ENCODE peak calls at places on chromosomes 5 and 9, in six cellular contexts. M, P, Z, Y, B and C are unnamed samples.
A peak's percentile ranks its signal among the peaks of the same experiment; 100 is the strongest.

GRCh38 chr5:143752165-143752564 is 59.8 kb upstream of the HMHB1 start:
- DNase-seq in P (no peak), M (no peak), Y (no peak), B (no peak), Z (no peak), C (peak; percentile 52)

GRCh38 chr9:761155-761792 is 80.2 kb upstream of the DMRT1 start:
- DNase-seq in Y (no peak), P (no peak), M (no peak), Z (peak; percentile 48), B (peak; percentile 84), C (no peak)

GRCh38 chr5:147040856-147041255 is 162.3 kb upstream of the PPP2R2B start:
- DNase-seq in Y (peak; percentile 62), P (no peak), Z (no peak), B (no peak), M (no peak), C (no peak)

GRCh38 chr9:78298046-78298511 is 1.2 kb downstream of the PSAT1 start:
- DNase-seq in Z (no peak), Y (peak; percentile 73), M (no peak), P (no peak), B (no peak), C (no peak)

GRCh38 chr5:172958268-172959046 is 767 bp upstream of the RPL26L1 start:
- DNase-seq in P (no peak), Z (peak; percentile 41), Y (peak; percentile 94), M (peak; percentile 57), B (peak; percentile 44), C (peak; percentile 82)

GRCh38 chr5:76207122-76207521 is 123.9 kb downstream of the SV2C start:
- DNase-seq in M (no peak), B (no peak), Y (no peak), Z (no peak), P (no peak), C (no peak)

GRCh38 chr9:118276784-118277183 is 572.6 kb downstream of the TLR4 start:
- DNase-seq in Z (no peak), P (no peak), Y (no peak), M (no peak), B (no peak), C (no peak)

GRCh38 chr9:99231708-99232107 is 9.6 kb downstream of the SEC61B start:
- DNase-seq in M (no peak), B (no peak), P (no peak), Z (peak; percentile 11), Y (peak; percentile 70), C (no peak)

GRCh38 chr9:110197330-110198187 is 10.4 kb downstream of the C9orf152 start:
- DNase-seq in P (no peak), B (no peak), Z (no peak), M (no peak), Y (no peak), C (no peak)

GRCh38 chr9:93510041-93510440 is 56.7 kb upstream of the FAM120AOS start:
- DNase-seq in B (no peak), M (no peak), P (no peak), Z (no peak), Y (no peak), C (no peak)

GRCh38 chr9:17134843-17135577 is at the start of gene CNTLN:
- DNase-seq in Y (peak; percentile 97), M (peak; percentile 82), P (no peak), Z (peak; percentile 85), B (peak; percentile 69), C (peak; percentile 93)
- TF ChIP-seq CTCF in Y (no peak), M (no peak), P (no peak), Z (no peak), B (no peak), C (no peak)

DNA sequence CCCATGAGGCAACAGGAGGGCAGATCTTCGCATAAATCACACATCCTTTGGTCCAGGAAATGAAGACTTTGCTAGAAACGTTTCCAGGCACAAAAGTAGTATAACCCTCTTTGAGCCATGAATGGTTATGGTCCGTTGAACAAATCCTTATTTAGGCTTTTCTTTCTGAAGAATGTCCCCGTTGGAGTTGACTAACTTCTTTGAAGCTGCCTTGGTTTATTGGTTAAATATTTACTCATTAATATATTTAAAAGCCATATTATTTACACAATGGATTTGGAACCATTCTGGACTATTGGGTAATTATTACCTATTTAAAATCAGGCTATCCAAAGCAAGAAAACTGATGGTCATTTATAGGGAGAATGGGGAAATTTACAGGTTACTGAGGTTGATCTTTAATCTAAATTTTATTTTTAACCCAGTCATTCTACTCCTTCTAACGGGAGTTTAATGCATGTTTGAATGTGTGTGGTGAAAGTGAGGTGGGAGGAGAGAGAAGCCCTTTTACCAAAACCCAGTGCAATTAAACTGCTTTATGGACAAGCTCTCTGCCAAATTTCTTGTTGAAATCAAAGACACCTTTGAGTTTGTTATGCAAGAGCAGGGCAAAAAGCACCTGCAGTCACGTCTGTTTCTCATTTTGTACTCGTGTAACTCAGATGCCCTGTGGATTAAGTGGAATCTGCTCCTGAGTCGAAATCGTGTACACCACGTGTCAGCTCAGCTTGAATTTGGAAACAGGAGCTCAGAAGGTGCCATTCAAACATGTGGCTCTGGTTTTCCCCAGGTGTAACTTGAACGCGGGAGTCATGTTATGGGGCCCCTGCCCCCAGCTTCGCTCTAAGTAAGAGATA is 347.4 kb upstream of the SLC30A5 start:
- DNase-seq in M (no peak), Y (no peak), P (no peak), Z (no peak), B (no peak), C (no peak)
- H3K4me3 ChIP-seq in M (no peak overlapping the region), Y (no peak overlapping the region), P (no peak overlapping the region), Z (no peak overlapping the region), B (no peak overlapping the region), C (no peak overlapping the region)

GRCh38 chr9:131636593-131636992 is 91.3 kb downstream of the PRRT1B start:
- DNase-seq in M (no peak), P (no peak), B (no peak), Y (no peak), Z (no peak), C (no peak)

GRCh38 chr9:131641618-131642495 is 96.5 kb downstream of the PRRT1B start:
- DNase-seq in B (no peak), M (no peak), Z (no peak), Y (no peak), P (no peak), C (no peak)

GRCh38 chr9:131642496-131643083 is 97.3 kb downstream of the PRRT1B start:
- DNase-seq in B (no peak), Y (no peak), P (no peak), Z (no peak), M (no peak), C (no peak)

GRCh38 chr9:131639771-131640437 is 94.6 kb downstream of the PRRT1B start:
- DNase-seq in B (peak; percentile 59), Z (no peak), M (no peak), P (no peak), Y (no peak), C (no peak)

GRCh38 chr9:131640438-131641181 is 95.3 kb downstream of the PRRT1B start:
- DNase-seq in M (peak; percentile 58), P (no peak), Z (no peak), B (peak; percentile 68), Y (no peak), C (no peak)
- H3K36me3 ChIP-seq in M (peaks cover 3% of the 10 kb centered on the region), P (no peaks in the 10 kb centered on the region), Z (peaks cover 13% of the 10 kb centered on the region), B (peaks cover 3% of the 10 kb centered on the region), Y (peaks cover 33% of the 10 kb centered on the region), C (peaks cover 60% of the 10 kb centered on the region)

GRCh38 chr5:123278284-123278683 is 144.9 kb downstream of the CEP120 start:
- DNase-seq in Y (no peak), M (no peak), Z (no peak), B (no peak), P (no peak), C (no peak)

GRCh38 chr5:123269851-123270250 is 153.4 kb downstream of the CEP120 start:
- DNase-seq in Z (no peak), Y (no peak), B (no peak), M (no peak), P (no peak), C (no peak)

GRCh38 chr5:123269436-123269835 is 153.8 kb downstream of the CEP120 start:
- DNase-seq in Z (no peak), B (no peak), M (no peak), P (no peak), Y (no peak), C (no peak)

DNA sequence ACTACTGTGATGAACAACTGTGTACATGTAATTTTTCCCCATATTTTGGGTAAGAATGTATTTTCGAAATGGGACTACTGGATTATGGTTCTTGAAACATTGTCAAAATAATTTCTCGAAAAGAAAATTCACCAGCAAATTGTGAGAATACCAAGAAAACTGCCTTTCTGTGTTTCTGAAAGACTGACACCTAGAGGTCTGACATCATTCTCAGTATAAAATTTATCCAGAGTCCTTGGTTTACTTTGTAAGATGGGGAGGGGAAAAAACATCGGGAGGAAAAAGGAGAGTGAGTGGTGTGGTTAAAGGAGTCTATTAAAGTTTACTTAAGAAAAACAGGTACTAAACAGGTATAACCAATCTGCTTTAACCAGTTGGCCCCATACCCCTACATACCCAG is 149.2 kb downstream of the CEP120 start:
- DNase-seq in Y (no peak), P (no peak), B (no peak), M (no peak), Z (no peak), C (no peak)
- TF ChIP-seq CTCF in Y (peak; percentile 65), P (peak; percentile 21), B (no peak), M (no peak), Z (peak; percentile 18), C (peak; percentile 22)

DNA sequence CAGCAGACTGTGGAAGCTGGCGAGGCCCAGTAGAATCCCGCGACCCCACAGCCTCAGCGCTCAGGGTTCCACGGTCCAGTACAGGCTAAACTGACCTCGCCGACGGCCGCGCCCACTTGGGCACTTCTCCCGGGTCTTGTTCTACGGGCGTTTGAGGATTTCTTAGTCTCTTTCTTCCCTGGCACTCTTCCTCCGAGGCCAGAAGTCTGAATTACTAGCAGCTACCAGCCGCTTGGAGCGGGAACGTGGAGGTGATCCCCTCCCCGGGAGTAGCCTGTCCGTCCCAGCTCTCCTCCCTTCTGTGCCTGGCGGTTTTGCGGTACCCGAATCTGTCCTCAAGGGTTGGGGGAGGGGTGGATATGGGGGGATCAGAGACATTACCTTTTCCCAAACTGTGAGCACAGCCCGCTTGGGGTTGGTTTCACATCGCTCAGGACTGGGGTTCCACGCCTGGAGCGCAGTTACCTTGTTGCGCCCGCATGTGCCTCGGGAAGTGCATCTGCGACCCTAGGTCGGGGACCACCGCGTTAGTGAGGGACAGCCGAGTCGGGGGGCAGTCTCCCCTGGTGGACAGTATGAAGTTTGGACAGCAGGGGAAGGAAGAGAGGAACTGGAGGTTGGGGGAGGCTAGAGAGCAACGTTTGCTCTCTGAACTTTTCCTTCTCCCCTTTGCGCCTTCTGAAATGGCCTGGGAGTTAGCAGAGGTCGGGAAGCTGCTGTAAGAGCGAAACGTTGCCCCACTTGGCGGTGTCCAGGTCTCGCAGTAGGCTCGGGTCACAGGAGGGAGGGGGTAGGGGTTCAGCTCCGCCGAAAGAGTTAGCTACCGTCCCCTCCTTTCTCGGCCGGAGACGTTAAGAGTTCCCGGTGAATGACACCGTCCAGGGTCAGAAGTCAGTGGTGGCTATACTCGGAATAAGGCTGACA is 190.8 kb downstream of the MEF2C start:
- DNase-seq in Z (no peak), Y (peak; percentile 68), M (peak; percentile 45), B (no peak), P (no peak), C (no peak)
- H3K4me3 ChIP-seq in Z (no peak overlapping the region), Y (peak overlapping the region; percentile 50), M (peak overlapping the region; percentile 34), B (no peak overlapping the region), P (peak overlapping the region; percentile 8), C (no peak overlapping the region)